ENCODE peak calls at places on chromosomes 5 and 9, in seven cellular contexts. Z is renal cortical epithelial cell; U is stimulated activated CD8-positive, alpha-beta memory T cell treated with anti-CD3 and anti-CD28 coated beads, Interleukin-4, amount 100 ng/mL, for 48 hours; X is HTR-8/SVneo; T is GM20000; V is left kidney; C is RCC 7860. L is an unnamed sample.

GRCh38 chr9:545480-545879 is 296.0 kb upstream of the DMRT1 start:
- DNase-seq in Z (no peak), U (no peak), X (no peak), T (no peak), V (no peak), C (no peak), L (no peak)

GRCh38 chr5:134103397-134103796 is 11.1 kb upstream of the TCF7 start:
- DNase-seq in Z (no peak), U (no peak), X (no peak), T (no peak), V (no peak), C (no peak), L (no peak)

GRCh38 chr5:54740141-54740540 is 222.6 kb downstream of the SNX18 start:
- DNase-seq in Z (no peak), U (no peak), X (no peak), T (no peak), V (no peak), C (no peak), L (no peak)

GRCh38 chr5:132073231-132074013 is at the start of gene CSF2:
- DNase-seq in Z (peak; percentile 53), U (peak; percentile 49), X (no peak), T (no peak), V (no peak), C (peak; percentile 91), L (peak; percentile 42)

GRCh38 chr9:128494108-128494742 is 10.3 kb upstream of the GLE1 start:
- DNase-seq in Z (peak; percentile 59), U (no peak), X (no peak), T (no peak), V (peak; percentile 53), C (no peak), L (no peak)

GRCh38 chr9:128008171-128008570 is 27.4 kb upstream of the EEIG1 start:
- DNase-seq in Z (no peak), U (no peak), X (no peak), T (no peak), V (no peak), C (no peak), L (no peak)

GRCh38 chr9:116482740-116483139 is 204.4 kb upstream of the TRIM32 start:
- DNase-seq in Z (peak; percentile 29), U (no peak), X (no peak), T (no peak), V (no peak), C (no peak), L (no peak)

GRCh38 chr5:133831506-133832224 is 136.8 kb downstream of the C5orf15 start:
- DNase-seq in Z (peak; percentile 65), U (no peak), X (peak; percentile 36), T (no peak), V (no peak), C (no peak), L (peak; percentile 26)

GRCh38 chr9:76591256-76591950 is 132.4 kb downstream of the GCNT1 start:
- DNase-seq in Z (peak; percentile 66), U (no peak), X (no peak), T (no peak), V (no peak), C (no peak), L (no peak)

GRCh38 chr5:172433071-172433470 is 21.3 kb downstream of the SH3PXD2B start:
- DNase-seq in Z (no peak), U (no peak), X (no peak), T (no peak), V (no peak), C (no peak), L (no peak)

GRCh38 chr5:31921852-31922305 is 252.2 kb downstream of the GOLPH3 start:
- DNase-seq in Z (peak; percentile 97), U (no peak), X (peak; percentile 53), T (no peak), V (no peak), C (peak; percentile 83), L (peak; percentile 94)

GRCh38 chr5:76944638-76945037 is 8.2 kb upstream of the CRHBP start:
- DNase-seq in Z (peak; percentile 3), U (no peak), X (no peak), T (no peak), V (peak; percentile 46), C (no peak), L (no peak)

GRCh38 chr5:1291611-1292080 is 3.2 kb downstream of the TERT start:
- DNase-seq in Z (no peak), U (no peak), X (no peak), T (no peak), V (no peak), C (no peak), L (no peak)

GRCh38 chr5:179337227-179338122 is 7.8 kb downstream of the ADAMTS2 start:
- DNase-seq in Z (no peak), U (no peak), X (no peak), T (no peak), V (peak; percentile 44), C (no peak), L (no peak)

GRCh38 chr9:81680006-81680405 is 9.3 kb downstream of the TLE1 start:
- DNase-seq in Z (no peak), U (no peak), X (no peak), T (no peak), V (no peak), C (no peak), L (no peak)